ENCODE peak calls at places on chromosome 5, in ten cellular contexts. T is Right ventricle myocardium superior; K is NB4; I is stimulated activated CD4-positive, alpha-beta T cell treated with anti-CD3 and anti-CD28 coated beads, TNF-alpha, amount 100 ng/mL, for 4 hours; A is Kasumi-1; C is fibroblast of the aortic adventitia; O is HT1080; X is left lung; J is hypothalamus; Y is KG1. W is an unnamed sample.
A peak's percentile ranks its signal among the peaks of the same experiment; 100 is the strongest.

GRCh38 chr5:61362796-61363364 is 30.8 kb downstream of the ZSWIM6 start:
- DNase-seq in T (no peak), K (peak; percentile 6), I (no peak), A (no peak), C (no peak), O (peak; percentile 10), X (no peak), J (no peak), Y (no peak), W (no peak)

GRCh38 chr5:131277875-131278795 is 14.3 kb downstream of the CDC42SE2 start:
- DNase-seq in T (no peak), K (peak; percentile 45), I (no peak), A (no peak), C (peak; percentile 8), O (peak; percentile 19), X (no peak), J (no peak), Y (no peak), W (no peak)

GRCh38 chr5:123422433-123423277 is 548 bp downstream of the CEP120 start:
- DNase-seq in T (no peak), K (peak; percentile 58), I (no peak), A (peak; percentile 16), C (peak; percentile 41), O (peak; percentile 18), X (no peak), J (peak; percentile 56), Y (no peak), W (peak; percentile 53)

GRCh38 chr5:41193462-41194166 is 19.7 kb downstream of the C6 start:
- DNase-seq in T (peak; percentile 99), K (no peak), I (no peak), A (no peak), C (peak; percentile 100), O (peak; percentile 9), X (peak; percentile 87), J (peak; percentile 53), Y (no peak), W (no peak)

GRCh38 chr5:178341091-178341960 is 108.7 kb upstream of the PHYKPL start:
- DNase-seq in T (peak; percentile 27), K (no peak), I (no peak), A (no peak), C (no peak), O (no peak), X (no peak), J (no peak), Y (no peak), W (no peak)

GRCh38 chr5:125550237-125550636 is 803.8 kb upstream of the ZNF608 start:
- DNase-seq in T (no peak), K (no peak), I (no peak), A (no peak), C (peak; percentile 92), O (peak; percentile 33), X (no peak), J (no peak), Y (no peak), W (no peak)

GRCh38 chr5:76861616-76862015 is 11.8 kb downstream of the S100Z start:
- DNase-seq in T (no peak), K (no peak), I (no peak), A (no peak), C (peak; percentile 15), O (no peak), X (no peak), J (no peak), Y (no peak), W (no peak)

GRCh38 chr5:57102905-57103255 is 71.0 kb upstream of the GPBP1 start:
- DNase-seq in T (no peak), K (no peak), I (no peak), A (no peak), C (no peak), O (no peak), X (no peak), J (no peak), Y (no peak), W (peak; percentile 45)

GRCh38 chr5:137842296-137842695 is 25.4 kb upstream of the MYOT start:
- DNase-seq in T (no peak), K (no peak), I (no peak), A (no peak), C (no peak), O (no peak), X (no peak), J (no peak), Y (no peak), W (no peak)

GRCh38 chr5:87394407-87394806 is 18.3 kb downstream of the CCNH start:
- DNase-seq in T (no peak), K (no peak), I (no peak), A (no peak), C (peak; percentile 75), O (peak; percentile 32), X (no peak), J (no peak), Y (no peak), W (no peak)

GRCh38 chr5:148751025-148751424 is 75.4 kb upstream of the ADRB2 start:
- DNase-seq in T (no peak), K (peak; percentile 43), I (no peak), A (no peak), C (no peak), O (no peak), X (no peak), J (no peak), Y (no peak), W (no peak)

GRCh38 chr5:82640901-82641300 is 362.7 kb upstream of the RPS23 start:
- DNase-seq in T (no peak), K (no peak), I (no peak), A (no peak), C (no peak), O (no peak), X (no peak), J (no peak), Y (no peak), W (no peak)

GRCh38 chr5:116225318-116225717 is 140.5 kb downstream of the COMMD10 start:
- DNase-seq in T (no peak), K (peak; percentile 7), I (no peak), A (no peak), C (no peak), O (no peak), X (no peak), J (no peak), Y (no peak), W (no peak)

GRCh38 chr5:165157209-165157608 is 1651.8 kb downstream of the MAT2B start:
- DNase-seq in T (no peak), K (no peak), I (no peak), A (no peak), C (no peak), O (peak; percentile 8), X (no peak), J (no peak), Y (no peak), W (no peak)

GRCh38 chr5:66629446-66629845 is 33.3 kb downstream of the MAST4 start:
- DNase-seq in T (no peak), K (no peak), I (no peak), A (no peak), C (no peak), O (no peak), X (no peak), J (no peak), Y (no peak), W (no peak)

GRCh38 chr5:141349917-141350619 is at the start of gene PCDHGB1:
- DNase-seq in T (peak; percentile 55), K (peak; percentile 81), I (no peak), A (no peak), C (peak; percentile 67), O (peak; percentile 32), X (no peak), J (no peak), Y (no peak), W (peak; percentile 42)

GRCh38 chr5:42090162-42090561 is 165.1 kb downstream of the FBXO4 start:
- DNase-seq in T (no peak), K (no peak), I (no peak), A (no peak), C (no peak), O (peak; percentile 1), X (no peak), J (no peak), Y (no peak), W (no peak)

GRCh38 chr5:108983456-108984092 is 235.9 kb downstream of the FER start:
- DNase-seq in T (no peak), K (no peak), I (no peak), A (no peak), C (no peak), O (no peak), X (no peak), J (no peak), Y (no peak), W (no peak)

GRCh38 chr5:83475540-83476469 is 4.3 kb downstream of the VCAN start:
- DNase-seq in T (no peak), K (no peak), I (no peak), A (no peak), C (peak; percentile 97), O (peak; percentile 84), X (no peak), J (no peak), Y (no peak), W (no peak)

GRCh38 chr5:132294728-132295504 is 722 bp downstream of the SLC22A4 start:
- DNase-seq in T (peak; percentile 70), K (peak; percentile 98), I (peak; percentile 69), A (peak; percentile 96), C (peak; percentile 74), O (peak; percentile 89), X (peak; percentile 93), J (no peak), Y (peak; percentile 37), W (peak; percentile 59)

GRCh38 chr5:132489051-132489770 is 1.4 kb downstream of the IRF1 start:
- DNase-seq in T (no peak), K (peak; percentile 49), I (no peak), A (peak; percentile 13), C (no peak), O (no peak), X (peak; percentile 67), J (no peak), Y (no peak), W (no peak)

GRCh38 chr5:168786142-168786541 is 207.0 kb upstream of the PANK3 start:
- DNase-seq in T (no peak), K (peak; percentile 17), I (no peak), A (no peak), C (no peak), O (peak; percentile 89), X (no peak), J (no peak), Y (no peak), W (peak; percentile 10)

GRCh38 chr5:133635051-133635450 is 22.7 kb upstream of the FSTL4 start:
- DNase-seq in T (no peak), K (no peak), I (no peak), A (no peak), C (no peak), O (peak; percentile 81), X (no peak), J (no peak), Y (no peak), W (no peak)

GRCh38 chr5:27458318-27458717 is 419.9 kb upstream of the CDH9 start:
- DNase-seq in T (no peak), K (no peak), I (no peak), A (no peak), C (no peak), O (no peak), X (no peak), J (no peak), Y (no peak), W (no peak)

GRCh38 chr5:8136271-8136670 is 267.3 kb downstream of the MTRR start:
- DNase-seq in T (no peak), K (no peak), I (no peak), A (no peak), C (no peak), O (no peak), X (no peak), J (no peak), Y (no peak), W (no peak)

GRCh38 chr5:149559712-149560111 is 8.5 kb upstream of the CSNK1A1 start:
- DNase-seq in T (no peak), K (peak; percentile 51), I (no peak), A (no peak), C (peak; percentile 49), O (no peak), X (no peak), J (no peak), Y (no peak), W (no peak)

GRCh38 chr5:33817301-33817700 is 74.5 kb downstream of the ADAMTS12 start:
- DNase-seq in T (no peak), K (no peak), I (no peak), A (no peak), C (no peak), O (peak; percentile 72), X (no peak), J (no peak), Y (no peak), W (no peak)

GRCh38 chr5:80282054-80282453 is 26.2 kb upstream of the SERINC5 start:
- DNase-seq in T (no peak), K (no peak), I (no peak), A (no peak), C (no peak), O (no peak), X (no peak), J (no peak), Y (no peak), W (no peak)